ENCODE peak calls at places on chromosomes 16 and 17, in six cellular contexts. P is body of pancreas, Y is upper lobe of right lung, X is transverse colon, A is HFFc6, Z is breast epithelium. K is an unnamed sample.

GRCh38 chr17:77802811-77803220 is 155.7 kb upstream of the TNRC6C start:
- DNase-seq in A (no peak), Z (no peak), Y (no peak), X (no peak), P (peak; percentile 12), K (no peak)

GRCh38 chr17:17098426-17099035 is 56.3 kb downstream of the MPRIP start:
- DNase-seq in A (no peak), X (no peak), Z (no peak), Y (no peak), P (no peak), K (no peak)

GRCh38 chr17:52604105-52604504 is 445.6 kb upstream of the CA10 start:
- DNase-seq in Y (no peak), A (no peak), Z (no peak), X (no peak), P (no peak), K (no peak)

GRCh38 chr17:6546069-6546718 is 10.2 kb downstream of the PITPNM3 start:
- DNase-seq in Z (no peak), P (no peak), Y (no peak), X (no peak), A (peak; percentile 28), K (no peak)

GRCh38 chr17:4409659-4410058 is 24.1 kb upstream of the SPNS3 start:
- DNase-seq in Z (no peak), A (no peak), P (no peak), X (no peak), Y (no peak), K (peak; percentile 28)

GRCh38 chr17:1506649-1507254 is 9.7 kb downstream of the INPP5K start:
- DNase-seq in Y (no peak), A (no peak), P (no peak), X (no peak), Z (no peak), K (no peak)

GRCh38 chr16:10126686-10127085 is 55.5 kb downstream of the GRIN2A start:
- DNase-seq in A (peak; percentile 91), Z (no peak), P (no peak), Y (no peak), X (no peak), K (no peak)

GRCh38 chr17:39736319-39737165 is 1.2 kb upstream of the GRB7 start:
- DNase-seq in P (no peak), Z (no peak), Y (peak; percentile 79), X (no peak), A (peak; percentile 17), K (no peak)

GRCh38 chr17:64441772-64442549 is 7.0 kb upstream of the MILR1 start:
- DNase-seq in A (peak; percentile 25), X (peak; percentile 24), Y (no peak), Z (no peak), P (peak; percentile 65), K (no peak)

GRCh38 chr17:78889525-78889924 is 13.5 kb downstream of the CEP295NL start:
- DNase-seq in Y (no peak), A (no peak), Z (no peak), P (no peak), X (peak; percentile 43), K (no peak)

GRCh38 chr16:17474037-17474436 is 3.3 kb upstream of the XYLT1 start:
- DNase-seq in A (peak; percentile 37), P (no peak), Z (no peak), Y (no peak), X (no peak), K (no peak)

GRCh38 chr17:81433656-81434055 is 38.4 kb downstream of the BAHCC1 start:
- DNase-seq in Z (no peak), X (no peak), Y (no peak), P (no peak), A (no peak), K (no peak)

GRCh38 chr17:15910791-15911190 is 34.1 kb upstream of the ADORA2B start:
- DNase-seq in A (no peak), X (no peak), Y (no peak), Z (no peak), P (no peak), K (no peak)

GRCh38 chr16:27903046-27903655 is 160.4 kb downstream of the GSG1L start:
- DNase-seq in X (no peak), P (no peak), Z (no peak), A (no peak), Y (no peak), K (no peak)

GRCh38 chr17:80527016-80527645 is 17.5 kb upstream of the RPTOR start:
- DNase-seq in A (peak; percentile 43), Z (no peak), X (no peak), Y (no peak), P (no peak), K (no peak)

GRCh38 chr16:53886482-53887378 is 182.8 kb downstream of the FTO start:
- DNase-seq in Y (no peak), A (no peak), Z (no peak), X (no peak), P (no peak), K (no peak)

GRCh38 chr16:1312903-1313302 is 3.5 kb downstream of the UBE2I start:
- DNase-seq in Z (no peak), Y (no peak), P (no peak), A (no peak), X (no peak), K (no peak)

GRCh38 chr16:46519063-46519462 is 102.1 kb downstream of the SHCBP1 start:
- DNase-seq in Z (no peak), X (no peak), P (no peak), A (no peak), Y (no peak), K (no peak)

GRCh38 chr17:5775098-5775497 is 190.8 kb upstream of the NLRP1 start:
- DNase-seq in Y (no peak), P (no peak), A (no peak), Z (no peak), X (no peak), K (no peak)

GRCh38 chr17:15981208-15981607 is 18.3 kb downstream of the ZSWIM7 start:
- DNase-seq in X (no peak), Y (no peak), A (no peak), Z (no peak), P (no peak), K (no peak)

GRCh38 chr16:54946909-54947308 is 16.2 kb downstream of the IRX5 start:
- DNase-seq in X (no peak), Y (no peak), P (no peak), A (no peak), Z (no peak), K (no peak)

GRCh38 chr16:16992986-16993783 is 477.6 kb downstream of the XYLT1 start:
- DNase-seq in Y (no peak), X (no peak), P (no peak), Z (no peak), A (no peak), K (no peak)

GRCh38 chr16:2016407-2016922 is 3.1 kb upstream of the NPW start:
- DNase-seq in X (no peak), Z (no peak), Y (no peak), P (no peak), A (no peak), K (no peak)

DNA sequence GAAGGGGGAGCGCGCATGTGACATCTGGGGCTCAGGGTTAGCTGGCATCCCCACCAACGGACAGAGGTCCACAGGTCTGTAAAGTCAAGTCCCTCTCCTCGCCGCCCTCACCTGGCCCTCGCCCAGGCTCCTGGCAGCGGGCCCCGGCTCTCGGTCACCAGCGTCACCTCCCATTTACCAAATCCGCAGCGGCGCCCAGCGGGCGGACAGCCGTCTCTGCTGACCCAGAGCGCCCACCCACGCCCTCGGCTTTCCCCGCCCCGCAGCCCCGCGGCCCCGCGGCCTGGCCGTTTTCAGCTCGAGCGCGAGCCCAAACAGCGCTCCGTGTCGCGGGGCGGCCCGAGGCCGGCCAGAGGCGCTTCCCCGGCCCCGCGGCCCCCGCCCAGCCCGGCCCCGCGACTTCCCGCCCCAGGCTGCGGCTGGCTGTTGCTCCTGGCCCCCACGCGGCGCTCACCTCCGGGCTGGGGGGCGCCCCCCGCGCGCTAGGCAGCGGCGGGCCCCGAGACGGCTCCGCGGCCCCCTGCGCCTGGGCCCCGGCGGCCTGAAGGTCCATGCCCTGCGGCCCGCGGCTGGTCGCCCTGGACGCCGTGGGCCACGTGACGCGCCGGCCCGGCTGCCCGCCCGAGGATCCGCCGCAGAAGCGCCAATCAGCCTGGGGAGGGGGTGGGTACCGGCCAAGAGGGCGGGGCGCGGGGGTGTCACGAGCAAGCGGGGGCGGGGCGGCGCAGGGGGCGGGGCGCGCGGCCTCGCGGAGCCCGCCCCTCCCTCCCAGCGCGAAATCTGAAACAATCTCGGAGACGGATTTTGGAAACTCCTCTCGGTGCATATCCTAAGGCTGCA is at the start of gene COPRS:
- DNase-seq in Y (peak; percentile 95), A (peak; percentile 69), P (peak; percentile 92), Z (peak; percentile 85), X (peak; percentile 91), K (peak; percentile 72)
- TF ChIP-seq CTCF in Y (no peak), A (peak; percentile 39), P (no peak), Z (no peak), X (no peak), K (no peak)

DNA sequence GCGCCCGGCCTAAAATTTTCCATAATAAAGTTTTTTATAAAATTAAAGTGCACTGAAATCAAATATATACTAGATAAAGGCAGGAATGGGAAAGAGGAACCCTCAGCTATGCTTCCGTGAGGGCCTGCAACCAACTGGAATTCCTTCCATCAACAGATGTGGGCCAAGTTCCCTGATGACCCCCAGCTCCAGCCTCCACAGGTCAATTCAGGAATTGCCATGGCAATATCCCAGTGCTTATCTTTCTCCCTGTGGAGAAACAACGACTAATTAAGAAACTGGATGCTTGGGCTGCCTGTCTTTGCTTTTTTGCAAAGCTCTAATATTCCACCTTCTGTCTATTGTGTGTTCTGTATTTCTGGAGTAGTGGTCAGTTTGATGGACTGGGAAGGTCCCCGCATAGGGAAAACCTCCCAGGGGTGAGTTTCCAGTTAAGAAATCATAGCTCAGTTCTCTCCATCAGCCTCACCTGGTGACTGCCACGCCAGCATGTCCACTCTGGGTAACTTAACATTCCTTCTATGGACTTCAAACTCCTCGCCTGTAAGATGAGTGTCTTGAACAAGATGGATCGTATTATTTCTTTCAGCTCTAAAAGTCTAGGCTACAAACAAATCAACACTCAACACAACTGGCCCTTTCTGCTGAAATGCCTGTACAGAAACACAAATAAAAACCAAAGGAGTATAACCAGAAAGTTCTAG is 67.9 kb downstream of the CREBBP start:
- DNase-seq in Z (no peak), Y (no peak), A (no peak), X (no peak), P (no peak), K (no peak)
- TF ChIP-seq CTCF in Z (no peak), Y (no peak), A (no peak), X (no peak), P (no peak), K (no peak)

DNA sequence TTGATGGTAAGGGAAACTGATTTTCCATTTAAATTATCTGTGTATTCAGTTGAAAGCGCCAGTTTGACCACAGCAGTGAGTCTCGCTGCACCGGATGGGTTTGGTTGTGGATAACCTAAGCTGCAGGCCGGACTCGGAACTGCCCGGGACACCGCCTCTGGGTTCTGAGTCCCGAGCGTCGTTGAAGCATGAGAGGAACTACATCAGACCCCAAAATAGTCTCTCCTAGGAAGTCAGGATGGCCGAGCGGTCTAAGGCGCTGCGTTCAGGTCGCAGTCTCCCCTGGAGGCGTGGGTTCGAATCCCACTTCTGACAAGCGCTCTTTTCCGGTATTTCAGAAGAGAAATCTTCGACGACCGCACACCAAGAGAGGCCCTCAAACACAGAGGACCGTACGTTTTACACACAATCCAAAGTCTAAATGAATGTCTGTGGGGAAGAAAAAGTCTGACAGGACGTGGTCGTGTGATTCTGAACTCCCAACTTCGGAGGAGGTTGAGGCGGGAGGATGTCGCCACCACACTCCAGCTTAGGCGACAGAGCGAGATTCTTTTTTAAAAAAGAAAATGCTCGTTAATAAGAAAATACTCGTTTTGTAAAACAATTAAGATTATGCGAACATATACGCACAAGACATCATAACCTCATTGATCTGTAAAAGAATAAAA is 15.4 kb upstream of the PLLP start:
- DNase-seq in Z (peak; percentile 82), A (peak; percentile 97), P (peak; percentile 91), Y (peak; percentile 90), X (peak; percentile 90), K (peak; percentile 93)
- TF ChIP-seq CTCF in Z (peak; percentile 82), A (peak; percentile 59), P (no peak), Y (peak; percentile 42), X (peak; percentile 26), K (no peak)

GRCh38 chr17:34852614-34853013 is 108.6 kb downstream of the CCT6B start:
- DNase-seq in Y (no peak), A (no peak), X (no peak), Z (no peak), P (no peak), K (no peak)
- TF ChIP-seq CTCF in Y (no peak), A (peak; percentile 7), X (no peak), Z (no peak), P (no peak), K (no peak)

K was measured in AG09319.